ENCODE peak calls at places on chromosomes 6 and 20, in five cellular contexts. One of them, this sample, is unnamed.

GRCh38 chr6:130324657-130325056 is 41.2 kb upstream of the TMEM200A start:
- DNase-seq in AG08395: peak
- DNase-seq in stimulated activated CD4-positive, alpha-beta T cell treated with anti-CD3 and anti-CD28 coated beads, Interleukin-1b, Interleukin-23, amount 100 ng/mL, for 48 hours: no peak
- DNase-seq in activated T-cell treated with anti-CD3 and anti-CD28 coated beads, Interleukin-2, amount 50 U/mL, for 1 hour: no peak
- DNase-seq in CD8-positive, alpha-beta memory T cell: no peak
- DNase-seq in this sample: no peak

GRCh38 chr20:33672426-33673114 is 1.7 kb downstream of the NECAB3 start:
- DNase-seq in AG08395: no peak
- DNase-seq in stimulated activated CD4-positive, alpha-beta T cell treated with anti-CD3 and anti-CD28 coated beads, Interleukin-1b, Interleukin-23, amount 100 ng/mL, for 48 hours: no peak
- DNase-seq in CD8-positive, alpha-beta memory T cell: no peak
- DNase-seq in activated T-cell treated with anti-CD3 and anti-CD28 coated beads, Interleukin-2, amount 50 U/mL, for 1 hour: no peak
- DNase-seq in this sample: no peak

GRCh38 chr20:24763386-24764026 is 185.6 kb upstream of the CST7 start:
- DNase-seq in stimulated activated CD4-positive, alpha-beta T cell treated with anti-CD3 and anti-CD28 coated beads, Interleukin-1b, Interleukin-23, amount 100 ng/mL, for 48 hours: no peak
- DNase-seq in CD8-positive, alpha-beta memory T cell: no peak
- DNase-seq in AG08395: no peak
- DNase-seq in activated T-cell treated with anti-CD3 and anti-CD28 coated beads, Interleukin-2, amount 50 U/mL, for 1 hour: no peak
- DNase-seq in this sample: no peak

GRCh38 chr6:17633465-17634188 is 33.5 kb downstream of the FAM8A1 start:
- DNase-seq in AG08395: no peak
- DNase-seq in CD8-positive, alpha-beta memory T cell: no peak
- DNase-seq in stimulated activated CD4-positive, alpha-beta T cell treated with anti-CD3 and anti-CD28 coated beads, Interleukin-1b, Interleukin-23, amount 100 ng/mL, for 48 hours: peak
- DNase-seq in activated T-cell treated with anti-CD3 and anti-CD28 coated beads, Interleukin-2, amount 50 U/mL, for 1 hour: no peak
- DNase-seq in this sample: peak

GRCh38 chr6:105985816-105986632 is 100.1 kb upstream of the PRDM1 start:
- DNase-seq in CD8-positive, alpha-beta memory T cell: no peak
- DNase-seq in stimulated activated CD4-positive, alpha-beta T cell treated with anti-CD3 and anti-CD28 coated beads, Interleukin-1b, Interleukin-23, amount 100 ng/mL, for 48 hours: no peak
- DNase-seq in activated T-cell treated with anti-CD3 and anti-CD28 coated beads, Interleukin-2, amount 50 U/mL, for 1 hour: no peak
- DNase-seq in AG08395: no peak
- DNase-seq in this sample: no peak

GRCh38 chr20:47397652-47398301 is 41.3 kb upstream of the ZMYND8 start:
- DNase-seq in CD8-positive, alpha-beta memory T cell: no peak
- DNase-seq in stimulated activated CD4-positive, alpha-beta T cell treated with anti-CD3 and anti-CD28 coated beads, Interleukin-1b, Interleukin-23, amount 100 ng/mL, for 48 hours: no peak
- DNase-seq in AG08395: no peak
- DNase-seq in activated T-cell treated with anti-CD3 and anti-CD28 coated beads, Interleukin-2, amount 50 U/mL, for 1 hour: no peak
- DNase-seq in this sample: no peak

GRCh38 chr6:42200035-42200434 is 5.3 kb upstream of the GUCA1B start:
- DNase-seq in CD8-positive, alpha-beta memory T cell: no peak
- DNase-seq in activated T-cell treated with anti-CD3 and anti-CD28 coated beads, Interleukin-2, amount 50 U/mL, for 1 hour: no peak
- DNase-seq in stimulated activated CD4-positive, alpha-beta T cell treated with anti-CD3 and anti-CD28 coated beads, Interleukin-1b, Interleukin-23, amount 100 ng/mL, for 48 hours: no peak
- DNase-seq in AG08395: peak
- DNase-seq in this sample: no peak

GRCh38 chr6:16969699-16970695 is 131.9 kb upstream of the STMND1 start:
- DNase-seq in CD8-positive, alpha-beta memory T cell: no peak
- DNase-seq in AG08395: peak
- DNase-seq in stimulated activated CD4-positive, alpha-beta T cell treated with anti-CD3 and anti-CD28 coated beads, Interleukin-1b, Interleukin-23, amount 100 ng/mL, for 48 hours: no peak
- DNase-seq in activated T-cell treated with anti-CD3 and anti-CD28 coated beads, Interleukin-2, amount 50 U/mL, for 1 hour: no peak
- DNase-seq in this sample: no peak

GRCh38 chr6:114304304-114304887 is 38.4 kb downstream of the HS3ST5 start:
- DNase-seq in CD8-positive, alpha-beta memory T cell: no peak
- DNase-seq in AG08395: peak
- DNase-seq in activated T-cell treated with anti-CD3 and anti-CD28 coated beads, Interleukin-2, amount 50 U/mL, for 1 hour: no peak
- DNase-seq in stimulated activated CD4-positive, alpha-beta T cell treated with anti-CD3 and anti-CD28 coated beads, Interleukin-1b, Interleukin-23, amount 100 ng/mL, for 48 hours: no peak
- DNase-seq in this sample: no peak

GRCh38 chr6:89930789-89931188 is 36.5 kb downstream of the GJA10 start:
- DNase-seq in CD8-positive, alpha-beta memory T cell: no peak
- DNase-seq in AG08395: no peak
- DNase-seq in activated T-cell treated with anti-CD3 and anti-CD28 coated beads, Interleukin-2, amount 50 U/mL, for 1 hour: no peak
- DNase-seq in stimulated activated CD4-positive, alpha-beta T cell treated with anti-CD3 and anti-CD28 coated beads, Interleukin-1b, Interleukin-23, amount 100 ng/mL, for 48 hours: no peak
- DNase-seq in this sample: no peak